ENCODE peak calls at places on chromosome 11, in five cellular contexts. One of them, this sample, is unnamed.

GRCh38 chr11:117517097-117517496 is 189.4 kb downstream of the CEP164 start:
- DNase-seq in cardiac fibroblast: no peak
- DNase-seq in mesothelial cell of epicardium: no peak
- DNase-seq in hepatocyte: no peak
- DNase-seq in PC-3: no peak
- DNase-seq in this sample: no peak

GRCh38 chr11:79570104-79570503 is 129.3 kb upstream of the TENM4 start:
- DNase-seq in PC-3: no peak
- DNase-seq in hepatocyte: no peak
- DNase-seq in mesothelial cell of epicardium: no peak
- DNase-seq in cardiac fibroblast: no peak
- DNase-seq in this sample: no peak

GRCh38 chr11:45098929-45099328 is 47.5 kb upstream of the PRDM11 start:
- DNase-seq in mesothelial cell of epicardium: no peak
- DNase-seq in cardiac fibroblast: no peak
- DNase-seq in hepatocyte: peak
- DNase-seq in PC-3: no peak
- DNase-seq in this sample: peak

GRCh38 chr11:33801821-33802413 is 27.6 kb upstream of the FBXO3 start:
- DNase-seq in hepatocyte: no peak
- DNase-seq in cardiac fibroblast: peak
- DNase-seq in PC-3: peak
- DNase-seq in mesothelial cell of epicardium: no peak
- DNase-seq in this sample: no peak

GRCh38 chr11:134743809-134744195 is 331.8 kb upstream of the B3GAT1 start:
- DNase-seq in mesothelial cell of epicardium: no peak
- DNase-seq in PC-3: no peak
- DNase-seq in hepatocyte: no peak
- DNase-seq in cardiac fibroblast: no peak
- DNase-seq in this sample: no peak

GRCh38 chr11:43021466-43021865 is 290.3 kb upstream of the API5 start:
- DNase-seq in hepatocyte: peak
- DNase-seq in mesothelial cell of epicardium: no peak
- DNase-seq in PC-3: peak
- DNase-seq in cardiac fibroblast: no peak
- DNase-seq in this sample: no peak

GRCh38 chr11:103624708-103625623 is 411.5 kb upstream of the DDI1 start:
- DNase-seq in hepatocyte: no peak
- DNase-seq in mesothelial cell of epicardium: no peak
- DNase-seq in PC-3: peak
- DNase-seq in cardiac fibroblast: peak
- DNase-seq in this sample: no peak

GRCh38 chr11:2945757-2946287 is 16.6 kb upstream of the PHLDA2 start:
- DNase-seq in mesothelial cell of epicardium: no peak
- DNase-seq in hepatocyte: no peak
- DNase-seq in PC-3: no peak
- DNase-seq in cardiac fibroblast: no peak
- DNase-seq in this sample: no peak

DNA sequence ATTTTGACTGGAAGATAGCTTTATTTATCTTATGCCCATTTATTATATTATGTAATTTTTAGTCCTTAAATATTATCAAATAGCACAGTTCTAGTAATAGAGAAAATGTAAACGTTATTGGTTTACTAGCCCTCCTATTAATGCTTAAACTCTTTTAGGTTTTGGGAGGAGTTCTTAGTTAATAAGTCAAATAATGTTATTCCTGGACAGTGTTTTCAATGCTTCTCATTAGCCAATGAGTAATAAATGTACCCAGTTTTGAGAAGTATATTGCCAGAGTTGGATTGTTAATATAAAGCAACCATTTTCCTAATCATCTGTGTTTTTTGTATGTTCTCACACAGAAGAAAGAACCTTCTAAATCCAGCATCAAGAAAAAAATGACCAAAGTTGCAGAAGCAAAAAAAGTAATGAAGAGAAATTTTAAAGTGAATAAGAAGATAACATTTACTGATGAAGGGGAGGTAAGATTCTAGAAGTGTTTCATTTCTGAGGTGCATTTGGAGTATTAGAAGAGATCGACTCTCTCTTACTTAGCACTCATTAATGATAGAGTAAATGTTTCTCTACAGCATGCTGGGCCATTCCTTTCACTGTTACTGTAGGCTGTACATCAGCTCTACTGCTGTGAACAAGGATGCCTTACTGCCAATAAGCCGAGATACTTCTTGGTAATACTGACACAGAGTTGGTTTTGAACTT is 173.4 kb downstream of the DDX10 start:
- DNase-seq in hepatocyte: no peak
- DNase-seq in mesothelial cell of epicardium: no peak
- DNase-seq in PC-3: no peak
- DNase-seq in cardiac fibroblast: no peak
- DNase-seq in this sample: no peak
- TF ChIP-seq CTCF in hepatocyte: no peak
- TF ChIP-seq CTCF in mesothelial cell of epicardium: no peak
- TF ChIP-seq CTCF in PC-3: no peak
- TF ChIP-seq CTCF in cardiac fibroblast: no peak
- TF ChIP-seq CTCF in this sample: no peak

GRCh38 chr11:71406681-71407080 is 41.5 kb downstream of the DHCR7 start:
- DNase-seq in mesothelial cell of epicardium: no peak
- DNase-seq in cardiac fibroblast: no peak
- DNase-seq in hepatocyte: no peak
- DNase-seq in PC-3: no peak
- DNase-seq in this sample: no peak
- TF ChIP-seq CTCF in mesothelial cell of epicardium: no peak
- TF ChIP-seq CTCF in cardiac fibroblast: no peak
- TF ChIP-seq CTCF in hepatocyte: no peak
- TF ChIP-seq CTCF in PC-3: no peak
- TF ChIP-seq CTCF in this sample: no peak

DNA sequence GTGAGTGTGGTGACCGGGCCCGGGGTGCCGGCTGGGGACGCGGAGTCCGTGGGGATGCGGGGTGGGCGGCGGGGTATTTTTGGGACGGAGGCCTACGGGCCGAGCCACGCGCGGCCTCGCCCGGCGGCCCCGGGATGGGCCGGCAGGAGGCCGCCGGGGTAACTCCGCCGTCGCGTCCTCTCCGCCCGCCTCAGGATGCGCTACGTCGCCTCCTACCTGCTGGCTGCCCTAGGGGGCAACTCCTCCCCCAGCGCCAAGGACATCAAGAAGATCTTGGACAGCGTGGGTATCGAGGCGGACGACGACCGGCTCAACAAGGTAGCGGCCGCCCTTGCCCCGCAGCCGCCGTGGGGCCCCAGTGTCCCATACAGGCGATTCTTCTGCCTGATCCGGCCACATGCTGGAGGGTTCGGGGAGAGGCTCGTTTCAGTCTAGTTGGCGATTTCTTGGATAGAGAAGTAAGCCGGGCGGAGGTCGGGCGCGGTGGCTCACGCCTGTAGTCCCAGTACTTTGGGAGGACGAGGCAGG is 337 bp downstream of the RPLP2 start:
- DNase-seq in PC-3: no peak
- DNase-seq in mesothelial cell of epicardium: no peak
- DNase-seq in cardiac fibroblast: no peak
- DNase-seq in hepatocyte: no peak
- DNase-seq in this sample: no peak
- TF ChIP-seq CTCF in PC-3: no peak
- TF ChIP-seq CTCF in mesothelial cell of epicardium: no peak
- TF ChIP-seq CTCF in cardiac fibroblast: no peak
- TF ChIP-seq CTCF in hepatocyte: no peak
- TF ChIP-seq CTCF in this sample: peak

DNA sequence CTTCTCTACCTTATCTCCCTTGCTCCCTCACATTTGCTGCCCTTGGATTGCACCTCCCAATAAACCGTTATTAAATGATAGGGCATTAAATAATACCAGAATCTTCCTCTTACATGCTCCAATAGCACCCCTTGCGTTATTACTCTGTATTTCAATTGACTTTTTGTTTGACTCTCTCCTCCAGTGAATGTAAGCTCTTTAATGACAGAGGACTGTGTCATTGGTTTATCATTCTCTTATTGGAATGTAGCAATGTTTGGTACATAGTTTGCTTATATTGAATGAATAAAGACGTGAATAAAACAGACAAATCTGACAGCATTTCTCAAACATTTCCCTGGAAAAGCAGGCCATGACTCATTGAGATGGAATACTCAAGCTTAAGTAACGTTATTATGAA is 8.7 kb upstream of the MPEG1 start:
- DNase-seq in mesothelial cell of epicardium: no peak
- DNase-seq in hepatocyte: no peak
- DNase-seq in cardiac fibroblast: peak
- DNase-seq in PC-3: peak
- DNase-seq in this sample: no peak
- TF ChIP-seq CTCF in mesothelial cell of epicardium: no peak
- TF ChIP-seq CTCF in hepatocyte: no peak
- TF ChIP-seq CTCF in cardiac fibroblast: no peak
- TF ChIP-seq CTCF in PC-3: no peak
- TF ChIP-seq CTCF in this sample: no peak

DNA sequence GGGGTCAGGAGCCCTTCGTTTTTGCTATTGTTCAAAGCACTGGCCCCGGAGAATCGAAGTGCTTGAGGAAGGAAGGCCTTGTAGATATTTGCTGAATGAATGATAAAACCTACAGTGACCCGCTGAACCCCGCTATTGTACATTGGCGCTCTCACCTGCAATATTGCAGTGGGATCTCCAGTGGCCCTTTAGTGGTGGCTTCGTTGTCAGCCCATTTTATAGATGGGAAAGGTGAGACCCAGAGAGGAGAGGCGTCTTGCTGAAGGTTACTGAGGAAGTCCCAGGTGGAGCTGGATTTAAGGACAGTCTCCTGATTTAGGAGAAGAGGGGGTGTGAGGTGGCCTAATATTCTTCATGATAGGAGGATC is 1.2 kb downstream of the CDC42EP2 start:
- DNase-seq in PC-3: peak
- DNase-seq in hepatocyte: no peak
- DNase-seq in cardiac fibroblast: no peak
- DNase-seq in mesothelial cell of epicardium: no peak
- DNase-seq in this sample: no peak
- TF ChIP-seq CTCF in PC-3: peak
- TF ChIP-seq CTCF in hepatocyte: peak
- TF ChIP-seq CTCF in cardiac fibroblast: no peak
- TF ChIP-seq CTCF in mesothelial cell of epicardium: peak
- TF ChIP-seq CTCF in this sample: peak

This sample was measured in type B pancreatic cell.